ENCODE peak calls at places on chromosome 1, in seven cellular contexts. Y is kidney glomerular epithelial cell, G is MCF 10A, E is foreskin fibroblast, A is fibroblast of pulmonary artery, T is KG1, S is EH. V is an unnamed sample.

GRCh38 chr1:103025858-103026409 is 82.4 kb downstream of the COL11A1 start:
- DNase-seq in Y (no peak), G (no peak), E (no peak), A (no peak), T (no peak), S (no peak), V (no peak)

GRCh38 chr1:54499097-54500029 is 48.7 kb upstream of the ACOT11 start:
- DNase-seq in Y (peak), G (peak), E (peak), A (peak), T (peak), S (peak), V (peak)

GRCh38 chr1:8392522-8392921 is 74.6 kb downstream of the SLC45A1 start:
- DNase-seq in Y (no peak), G (no peak), E (no peak), A (no peak), T (no peak), S (no peak), V (no peak)

GRCh38 chr1:31978853-31979400 is 34.7 kb upstream of the KHDRBS1 start:
- DNase-seq in Y (no peak), G (no peak), E (no peak), A (no peak), T (no peak), S (peak), V (no peak)

GRCh38 chr1:170623171-170623570 is 40.8 kb upstream of the PRRX1 start:
- DNase-seq in Y (no peak), G (peak), E (peak), A (peak), T (no peak), S (peak), V (peak)

GRCh38 chr1:9881838-9882249 is 28.2 kb downstream of the CTNNBIP1 start:
- DNase-seq in Y (peak), G (peak), E (peak), A (peak), T (no peak), S (peak), V (peak)

GRCh38 chr1:78101514-78101913 is 55.7 kb downstream of the GIPC2 start:
- DNase-seq in Y (peak), G (peak), E (peak), A (peak), T (no peak), S (peak), V (peak)

GRCh38 chr1:35931424-35932157 is 686 bp downstream of the AGO3 start:
- DNase-seq in Y (peak), G (peak), E (no peak), A (no peak), T (no peak), S (peak), V (peak)

GRCh38 chr1:159851386-159851785 is 11.1 kb downstream of the VSIG8 start:
- DNase-seq in Y (no peak), G (peak), E (no peak), A (no peak), T (no peak), S (no peak), V (no peak)

GRCh38 chr1:73644198-73644597 is 553.8 kb downstream of the LRRIQ3 start:
- DNase-seq in Y (no peak), G (no peak), E (no peak), A (no peak), T (no peak), S (no peak), V (no peak)

GRCh38 chr1:244861683-244862082 is 2.7 kb downstream of the HNRNPU start:
- DNase-seq in Y (no peak), G (peak), E (no peak), A (no peak), T (no peak), S (peak), V (no peak)

GRCh38 chr1:15849775-15850449 is 2.4 kb downstream of the SPEN start:
- DNase-seq in Y (peak), G (peak), E (no peak), A (peak), T (peak), S (peak), V (peak)

GRCh38 chr1:27327964-27328363 is 6.0 kb downstream of the TMEM222 start:
- DNase-seq in Y (no peak), G (no peak), E (no peak), A (no peak), T (no peak), S (no peak), V (no peak)

GRCh38 chr1:36342426-36343185 is 19.2 kb upstream of the EVA1B start:
- DNase-seq in Y (peak), G (peak), E (peak), A (peak), T (no peak), S (peak), V (peak)